ENCODE peak calls at places on chromosomes 11 and 22, in four cellular contexts. K is psoas muscle, F is sigmoid colon, J is IMR-90. S is an unnamed sample.
A peak's percentile ranks its signal among the peaks of the same experiment; 100 is the strongest.

GRCh38 chr11:12196335-12196734 is 85.9 kb downstream of the MICAL2 start:
- DNase-seq in F (no peak), K (no peak), J (no peak), S (no peak)

GRCh38 chr11:29093416-29093815 is 923.4 kb downstream of the KCNA4 start:
- DNase-seq in K (no peak), J (peak; percentile 63), F (no peak), S (no peak)

GRCh38 chr11:2904153-2905052 is 18.8 kb upstream of the CDKN1C start:
- DNase-seq in F (no peak), J (no peak), K (no peak), S (no peak)

GRCh38 chr11:7436657-7437056 is 48.6 kb upstream of the OLFML1 start:
- DNase-seq in K (no peak), J (no peak), F (no peak), S (peak; percentile 17)

GRCh38 chr11:8717876-8718753 is 35.5 kb downstream of the RPL27A start:
- DNase-seq in K (peak; percentile 56), F (peak; percentile 92), J (peak; percentile 97), S (peak; percentile 73)

GRCh38 chr11:92111291-92111690 is 113.3 kb upstream of the FAT3 start:
- DNase-seq in K (no peak), F (no peak), J (no peak), S (no peak)

GRCh38 chr11:73314121-73314948 is 6.3 kb downstream of the ARHGEF17 start:
- DNase-seq in K (no peak), J (peak; percentile 72), F (peak; percentile 67), S (no peak)

GRCh38 chr22:43088616-43088978 is 594 bp downstream of the TTLL1 start:
- DNase-seq in K (no peak), F (no peak), J (no peak), S (no peak)

GRCh38 chr11:47175746-47176327 is 842 bp downstream of the ARFGAP2 start:
- DNase-seq in K (no peak), J (no peak), F (no peak), S (no peak)

GRCh38 chr11:66154109-66154508 is 84.0 kb downstream of the PACS1 start:
- DNase-seq in J (no peak), F (no peak), K (no peak), S (no peak)

GRCh38 chr11:304061-304506 is 3.5 kb upstream of the IFITM2 start:
- DNase-seq in K (no peak), J (no peak), F (no peak), S (no peak)

GRCh38 chr11:68122936-68123539 is 1.9 kb upstream of the CHKA start:
- DNase-seq in K (no peak), J (no peak), F (no peak), S (peak; percentile 48)

GRCh38 chr22:37362618-37363017 is 64.7 kb downstream of the ELFN2 start:
- DNase-seq in F (no peak), K (no peak), J (peak; percentile 28), S (no peak)

GRCh38 chr11:88447285-88447684 is 109.7 kb upstream of the CTSC start:
- DNase-seq in J (no peak), K (no peak), F (no peak), S (no peak)

GRCh38 chr11:59040607-59041006 is 45.5 kb upstream of the GLYATL1B start:
- DNase-seq in K (no peak), J (no peak), F (no peak), S (no peak)

GRCh38 chr11:8826901-8827560 is 84.0 kb upstream of the AKIP1 start:
- DNase-seq in F (peak; percentile 5), K (no peak), J (no peak), S (no peak)

GRCh38 chr11:45133871-45134270 is 12.6 kb upstream of the PRDM11 start:
- DNase-seq in K (no peak), J (no peak), F (no peak), S (no peak)

GRCh38 chr11:105244157-105244820 is 104.7 kb upstream of the CARD18 start:
- DNase-seq in K (no peak), F (no peak), J (peak; percentile 98), S (peak; percentile 15)

GRCh38 chr11:57885298-57886035 is 123.9 kb downstream of the CTNND1 start:
- DNase-seq in K (no peak), J (peak; percentile 42), F (no peak), S (no peak)

GRCh38 chr11:95241673-95242072 is 10.7 kb upstream of the SESN3 start:
- DNase-seq in K (no peak), J (no peak), F (no peak), S (no peak)

GRCh38 chr11:35061516-35062440 is 77.2 kb upstream of the CD44 start:
- DNase-seq in F (no peak), J (no peak), K (no peak), S (no peak)

GRCh38 chr11:35059040-35059439 is 79.9 kb upstream of the CD44 start:
- DNase-seq in F (no peak), K (no peak), J (no peak), S (no peak)

GRCh38 chr11:35058318-35058717 is 80.7 kb upstream of the CD44 start:
- DNase-seq in J (no peak), F (no peak), K (no peak), S (no peak)

GRCh38 chr11:35050596-35050995 is 88.4 kb upstream of the CD44 start:
- DNase-seq in J (no peak), F (no peak), K (no peak), S (no peak)

DNA sequence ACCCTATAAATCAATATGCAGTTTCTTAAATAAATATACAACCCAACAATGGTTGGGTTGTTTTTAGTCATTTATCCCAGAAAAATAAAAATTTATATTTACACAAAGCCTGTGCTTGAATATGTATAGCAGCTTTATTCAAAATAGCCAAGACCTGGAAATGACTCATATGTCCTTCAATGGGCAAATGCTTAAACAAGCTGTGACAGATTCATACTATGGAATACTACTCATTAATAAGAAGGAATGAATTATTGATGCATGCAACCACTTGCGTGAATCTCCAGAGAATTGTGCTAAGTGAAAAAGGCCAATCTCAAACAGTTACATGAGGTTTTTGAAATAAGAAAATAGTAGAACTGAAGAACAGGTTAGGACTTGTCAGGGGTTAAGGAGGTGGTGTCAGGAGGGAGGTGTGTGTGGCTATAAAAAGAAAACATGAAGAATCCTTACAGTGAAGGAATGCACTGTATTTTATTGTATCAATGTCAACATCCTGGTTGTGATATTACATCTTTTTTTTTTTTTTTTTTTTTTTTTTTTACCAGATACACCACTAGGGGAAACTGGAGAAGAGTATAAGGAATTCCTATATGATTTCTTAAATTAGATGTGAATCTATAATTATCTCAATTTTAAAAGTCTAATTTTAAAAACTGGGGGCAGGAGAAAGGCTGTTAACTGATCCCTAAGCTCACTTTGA is 82.4 kb upstream of the CD44 start:
- DNase-seq in K (no peak), F (no peak), J (peak; percentile 28), S (no peak)
- TF ChIP-seq CTCF in K (no peak), F (no peak), J (no peak), S (no peak)

GRCh38 chr11:61753672-61754071 is 1.2 kb downstream of the MYRF start:
- DNase-seq in K (no peak), F (no peak), J (no peak), S (no peak)

GRCh38 chr11:61754534-61755482 is 2.4 kb downstream of the MYRF start:
- DNase-seq in J (peak; percentile 54), F (no peak), K (no peak), S (no peak)

GRCh38 chr11:61751384-61751783 is 1.1 kb upstream of the MYRF start:
- DNase-seq in K (no peak), F (no peak), J (no peak), S (peak; percentile 59)

GRCh38 chr11:61752117-61752924 is at the start of gene MYRF:
- DNase-seq in J (peak; percentile 14), F (no peak), K (peak; percentile 67), S (peak; percentile 33)

DNA sequence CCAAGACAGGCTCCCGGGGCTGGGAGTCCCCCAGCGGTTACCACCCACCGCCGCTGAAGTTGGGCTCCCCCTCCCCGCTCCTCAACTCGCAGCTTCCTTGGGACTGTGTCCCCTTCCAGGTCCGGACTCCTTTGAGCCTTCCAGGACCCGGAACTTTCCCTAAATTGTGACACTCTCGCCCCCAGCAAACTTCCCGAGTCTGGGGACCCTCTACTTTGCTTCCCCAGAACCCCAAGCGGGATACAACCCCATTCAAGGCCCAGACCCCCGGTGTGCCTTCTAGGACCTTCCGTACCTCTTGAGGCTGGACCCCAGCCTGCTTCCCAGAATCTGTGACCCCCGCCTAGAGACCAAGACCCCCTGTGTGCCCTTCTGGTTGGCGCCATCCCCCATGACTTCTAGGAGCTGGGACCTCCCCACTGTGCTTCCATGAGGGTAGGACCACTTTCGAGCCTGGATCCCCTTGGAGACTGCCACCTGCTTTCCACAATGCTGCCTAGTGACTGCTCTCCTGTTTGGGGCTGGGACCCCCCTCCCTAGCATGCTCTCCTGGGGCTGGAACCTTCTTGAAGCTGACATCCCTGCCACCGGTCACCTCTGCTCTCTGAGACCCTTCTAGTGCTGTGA is 602 bp downstream of the MYRF start:
- DNase-seq in J (no peak), K (no peak), F (no peak), S (no peak)
- H3K4me3 ChIP-seq in J (peak overlapping the region; percentile 71), K (peak overlapping the region; percentile 55), F (peak overlapping the region; percentile 21), S (peak overlapping the region; percentile 61)

DNA sequence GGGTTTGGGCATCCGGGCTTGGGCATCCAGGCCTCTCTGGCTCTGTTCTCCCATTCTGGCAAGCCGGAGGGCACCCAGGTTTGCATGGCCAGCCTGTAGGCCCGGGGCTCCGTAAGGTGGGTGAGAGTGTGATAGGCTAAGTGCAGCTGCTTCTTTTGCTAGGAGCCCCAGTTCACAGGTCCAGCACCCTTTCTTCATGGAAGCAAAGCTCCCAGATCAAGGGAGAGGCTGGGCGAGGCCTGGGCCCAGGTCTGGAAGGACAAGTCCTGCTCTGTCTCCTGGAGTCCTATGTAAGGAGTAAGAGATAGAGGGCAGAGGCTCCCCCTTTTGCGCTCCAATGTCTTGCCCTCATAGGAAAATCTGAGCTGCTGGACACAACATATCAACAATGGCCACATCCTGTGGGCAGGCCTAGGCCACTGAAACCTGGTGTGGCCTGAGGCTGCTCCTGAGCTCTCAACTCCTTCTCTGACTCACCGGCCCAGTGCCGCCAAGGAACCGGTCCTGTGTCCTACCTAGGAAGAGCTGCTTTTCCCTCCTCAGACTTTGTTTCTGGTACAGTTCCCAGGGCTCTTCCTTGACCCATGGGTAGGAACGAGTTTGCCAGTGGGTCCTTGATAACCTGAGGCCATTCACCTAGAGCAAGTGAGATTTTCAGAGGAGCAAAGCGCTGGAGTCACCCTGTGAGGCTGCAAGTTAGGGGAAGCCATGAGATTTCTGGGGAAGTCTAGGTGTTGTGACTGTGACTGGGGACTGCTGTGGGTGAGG is 11.7 kb upstream of the PAX6 start:
- DNase-seq in K (no peak), J (no peak), F (no peak), S (no peak)
- H3K9me3 ChIP-seq in K (no peaks in the 10 kb centered on the region), J (peaks cover 31% of the 10 kb centered on the region), F (no peaks in the 10 kb centered on the region), S (no peaks in the 10 kb centered on the region)

GRCh38 chr22:39925273-39925672 is 24.4 kb downstream of the GRAP2 start:
- DNase-seq in K (no peak), J (no peak), F (no peak), S (no peak)

GRCh38 chr22:39926175-39927152 is 25.6 kb downstream of the GRAP2 start:
- DNase-seq in K (no peak), F (no peak), J (no peak), S (no peak)

GRCh38 chr22:39928556-39929401 is 27.9 kb downstream of the GRAP2 start:
- DNase-seq in J (no peak), F (no peak), K (no peak), S (no peak)

GRCh38 chr22:39924286-39924685 is 23.4 kb downstream of the GRAP2 start:
- DNase-seq in J (no peak), K (no peak), F (no peak), S (no peak)

DNA sequence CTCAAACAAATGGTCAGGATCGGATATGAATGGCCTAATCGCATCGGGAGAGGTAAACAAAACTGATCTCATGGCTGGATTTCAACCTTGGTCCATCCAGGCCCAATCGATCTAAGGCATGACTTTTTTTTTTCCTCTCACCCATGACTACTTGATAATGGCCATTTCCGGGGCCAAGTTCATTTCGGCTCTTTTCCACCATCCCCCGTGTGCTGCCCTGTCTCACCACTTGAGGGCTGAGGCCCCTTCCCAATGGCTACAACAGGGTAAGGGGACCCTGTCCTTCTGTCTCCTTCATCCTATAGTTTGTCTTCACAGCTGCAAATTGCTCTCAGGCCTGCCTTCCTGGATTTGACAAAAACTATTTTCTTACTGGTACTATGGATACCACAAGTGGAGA is 26.7 kb downstream of the GRAP2 start:
- DNase-seq in F (no peak), J (no peak), K (no peak), S (no peak)
- TF ChIP-seq CTCF in F (no peak), J (no peak), K (no peak), S (no peak)